ENCODE peak calls at places on chromosomes 1 and 21, in four cellular contexts. D, K, V and L are unnamed samples.

GRCh38 chr1:42211224-42211623 is 46.7 kb upstream of the GUCA2A start:
- DNase-seq in D (no peak), K (peak), V (no peak), L (no peak)

GRCh38 chr1:115184951-115185331 is 95.6 kb upstream of the TSPAN2 start:
- DNase-seq in D (peak), K (no peak), V (no peak), L (no peak)

GRCh38 chr1:92980732-92981647 is 19.7 kb upstream of the DIPK1A start:
- DNase-seq in D (no peak), K (no peak), V (no peak), L (no peak)

GRCh38 chr1:33371334-33371733 is 50.4 kb upstream of the A3GALT2 start:
- DNase-seq in D (no peak), K (no peak), V (no peak), L (no peak)

GRCh38 chr1:111571987-111572386 is 47.6 kb upstream of the RAP1A start:
- DNase-seq in D (no peak), K (no peak), V (no peak), L (no peak)

GRCh38 chr1:53108646-53109580 is 33.5 kb downstream of the SLC1A7 start:
- DNase-seq in D (no peak), K (no peak), V (no peak), L (no peak)

GRCh38 chr1:192627901-192628300 is 8.0 kb upstream of the RGS13 start:
- DNase-seq in D (no peak), K (no peak), V (no peak), L (no peak)

GRCh38 chr1:165287329-165287728 is 69.2 kb downstream of the LMX1A start:
- DNase-seq in D (no peak), K (no peak), V (no peak), L (no peak)

GRCh38 chr1:63773815-63774616 is at the start of gene ROR1:
- DNase-seq in D (peak), K (peak), V (peak), L (peak)

GRCh38 chr1:28512058-28512611 is 6.3 kb downstream of the RCC1 start:
- DNase-seq in D (no peak), K (no peak), V (no peak), L (no peak)

GRCh38 chr1:200129480-200129879 is 102.0 kb downstream of the NR5A2 start:
- DNase-seq in D (no peak), K (no peak), V (no peak), L (no peak)

GRCh38 chr1:231612393-231613089 is 14.0 kb upstream of the DISC1 start:
- DNase-seq in D (peak), K (no peak), V (no peak), L (no peak)

GRCh38 chr1:106637566-106637965 is 418.9 kb upstream of the PRMT6 start:
- DNase-seq in D (no peak), K (no peak), V (no peak), L (peak)

GRCh38 chr1:102098536-102098935 is 101.8 kb upstream of the OLFM3 start:
- DNase-seq in D (no peak), K (no peak), V (no peak), L (no peak)

DNA sequence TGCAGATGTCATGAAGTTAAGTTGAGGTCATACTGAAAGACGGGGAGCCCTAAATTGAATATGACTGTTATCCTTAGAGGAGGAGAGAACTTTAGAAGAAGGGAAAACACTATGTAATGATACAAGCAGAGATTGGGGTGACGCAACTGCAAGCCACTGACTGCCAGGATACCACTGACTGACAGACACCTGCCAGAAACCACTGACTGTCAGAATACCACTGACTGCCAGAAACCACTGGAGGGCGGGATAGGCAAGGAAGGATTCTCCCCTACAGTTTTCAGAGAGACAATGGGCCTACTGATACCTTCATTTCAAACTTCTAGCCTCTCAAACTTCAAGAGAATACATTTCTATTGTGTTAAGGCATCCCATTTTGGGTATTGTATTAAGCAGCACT is 388.7 kb downstream of the USH2A start:
- DNase-seq in D (no peak), K (no peak), V (no peak), L (no peak)
- TF ChIP-seq CTCF in D (no peak), K (no peak), V (no peak), L (no peak)

GRCh38 chr1:154992721-154993571 is 440 bp upstream of the LENEP start:
- DNase-seq in D (peak), K (no peak), V (peak), L (no peak)
- TF ChIP-seq CTCF in D (no peak), K (peak), V (no peak), L (no peak)

DNA sequence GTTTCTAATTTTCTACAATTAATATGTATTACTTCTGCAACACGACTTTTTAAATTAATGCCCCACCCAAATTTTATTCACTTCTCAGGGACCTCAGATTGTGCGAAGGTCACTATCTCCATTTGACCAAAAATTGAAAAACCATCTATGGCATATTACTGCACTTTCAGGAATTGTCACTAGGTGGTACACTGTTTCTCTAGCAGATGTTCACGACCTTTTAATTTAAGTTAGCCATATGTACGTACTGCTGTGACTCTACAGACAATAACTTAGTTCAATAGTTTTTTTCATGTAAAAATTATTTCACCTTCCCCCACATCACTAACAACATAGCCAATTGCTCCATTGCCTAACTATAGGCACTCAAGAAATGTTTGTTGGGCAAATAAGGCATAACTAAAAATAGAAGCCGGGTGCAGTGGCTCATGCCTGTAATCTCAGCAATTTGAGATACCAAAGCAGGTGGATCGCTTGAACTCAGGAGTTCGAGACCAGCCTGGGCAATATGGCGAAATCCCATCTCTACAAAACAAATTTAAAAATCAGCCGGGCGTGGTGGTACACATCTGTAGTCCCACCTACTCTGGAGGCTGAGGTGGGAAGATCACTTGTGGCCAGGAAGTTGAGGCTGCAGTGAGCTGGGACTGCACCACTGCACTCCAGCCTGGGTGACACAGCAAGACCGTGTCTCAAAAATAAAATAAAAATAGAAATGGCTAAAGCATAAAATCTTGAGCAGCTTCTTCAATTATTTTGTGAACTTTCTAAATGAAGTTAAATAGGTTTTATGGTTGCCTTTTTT is 75.7 kb upstream of the PKN2 start:
- DNase-seq in D (no peak), K (peak), V (no peak), L (peak)
- TF ChIP-seq CTCF in D (peak), K (peak), V (peak), L (peak)

DNA sequence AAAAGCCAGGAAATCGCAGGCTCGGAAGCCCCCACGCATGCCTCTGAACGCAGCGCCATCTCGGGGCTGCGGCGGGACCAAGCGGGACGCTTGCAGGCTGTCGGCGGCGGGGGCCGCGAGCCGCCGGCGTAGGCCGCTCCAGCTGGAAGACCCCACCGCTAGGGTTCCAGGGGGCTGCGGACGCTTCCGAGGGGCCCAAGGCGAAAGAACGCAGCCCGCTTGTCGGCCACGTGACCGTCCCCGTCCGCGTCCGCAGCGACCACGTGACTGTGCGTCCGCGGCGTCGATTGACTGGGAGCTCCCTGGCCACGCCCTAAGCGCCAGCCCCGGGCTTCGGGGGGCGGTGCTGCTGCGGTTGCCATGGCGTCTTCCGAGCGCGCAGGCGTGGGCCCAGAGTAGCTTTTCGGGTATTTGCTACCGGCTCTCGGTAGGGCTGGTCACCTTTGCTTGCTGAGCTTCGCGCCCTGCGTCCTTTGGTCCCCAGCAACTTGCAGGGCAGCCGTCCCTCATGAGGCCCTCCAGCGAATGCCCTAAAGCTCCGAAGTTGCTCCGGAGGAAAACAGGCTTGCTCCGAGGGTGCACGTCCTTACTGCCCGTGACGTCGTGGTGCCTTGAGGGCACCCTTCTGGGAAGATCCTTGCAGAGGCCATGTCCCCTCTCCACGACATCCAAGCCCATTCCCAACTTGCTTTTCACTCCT is 197.2 kb downstream of the DYRK1A start:
- DNase-seq in D (peak), K (peak), V (peak), L (peak)
- TF ChIP-seq CTCF in D (no peak), K (peak), V (peak), L (peak)

DNA sequence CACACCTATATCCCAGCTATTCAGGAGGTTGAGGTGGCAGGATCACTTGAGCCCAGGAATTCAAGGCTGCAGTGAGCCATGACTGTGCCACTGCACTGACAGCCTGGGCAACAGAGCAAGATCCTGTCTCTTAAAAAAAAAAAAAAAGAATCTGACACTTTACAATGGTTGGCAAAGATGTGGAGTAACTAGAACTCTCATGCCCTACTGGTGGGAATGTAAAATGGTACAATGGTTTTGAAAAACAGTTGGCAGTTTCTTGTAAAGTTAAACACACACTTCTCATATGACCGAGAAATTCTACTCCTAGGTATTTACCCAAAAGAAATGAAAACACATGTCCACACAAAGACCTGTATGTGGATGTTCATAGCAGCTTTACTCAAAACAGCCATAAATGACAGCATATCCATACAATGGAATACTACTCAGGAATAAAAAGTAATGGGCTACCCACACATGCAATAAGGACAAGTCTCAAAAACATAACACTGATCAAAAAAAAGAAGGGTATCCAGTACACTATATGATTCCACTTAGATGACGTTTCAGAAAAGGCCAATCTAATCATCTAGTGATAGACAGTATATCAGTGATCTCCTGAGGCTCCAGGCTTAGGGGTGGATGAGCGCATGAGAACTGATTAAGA is 58.1 kb downstream of the HLCS start:
- DNase-seq in D (no peak), K (no peak), V (no peak), L (no peak)
- TF ChIP-seq CTCF in D (no peak), K (no peak), V (no peak), L (no peak)

GRCh38 chr1:11682799-11683198 is 1.9 kb upstream of the MAD2L2 start:
- DNase-seq in D (no peak), K (no peak), V (no peak), L (no peak)
- TF ChIP-seq CTCF in D (no peak), K (no peak), V (no peak), L (no peak)

GRCh38 chr1:203351037-203351625 is at the start of gene FMOD:
- DNase-seq in D (peak), K (no peak), V (no peak), L (no peak)
- TF ChIP-seq CTCF in D (no peak), K (no peak), V (no peak), L (no peak)

DNA sequence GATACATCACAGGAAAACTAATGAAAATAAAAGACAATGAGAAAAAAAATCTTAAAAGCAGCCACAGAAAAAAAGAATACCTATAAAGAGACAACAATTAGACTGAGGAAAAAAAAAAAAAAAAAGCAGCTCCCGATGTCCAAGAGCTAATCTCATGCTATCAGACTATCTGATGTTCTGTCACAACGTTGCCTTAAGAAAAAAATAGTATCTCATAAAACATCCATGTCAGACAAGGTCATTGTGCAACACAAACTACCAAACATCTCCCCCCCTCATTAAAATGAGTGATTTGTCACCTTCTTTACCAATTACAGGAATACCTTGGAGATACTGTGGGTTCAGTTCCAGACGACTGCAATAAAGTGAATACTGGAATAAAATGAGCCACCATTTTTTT is 68.9 kb downstream of the ZNF644 start:
- DNase-seq in D (no peak), K (no peak), V (no peak), L (no peak)
- TF ChIP-seq CTCF in D (no peak), K (no peak), V (no peak), L (no peak)

DNA sequence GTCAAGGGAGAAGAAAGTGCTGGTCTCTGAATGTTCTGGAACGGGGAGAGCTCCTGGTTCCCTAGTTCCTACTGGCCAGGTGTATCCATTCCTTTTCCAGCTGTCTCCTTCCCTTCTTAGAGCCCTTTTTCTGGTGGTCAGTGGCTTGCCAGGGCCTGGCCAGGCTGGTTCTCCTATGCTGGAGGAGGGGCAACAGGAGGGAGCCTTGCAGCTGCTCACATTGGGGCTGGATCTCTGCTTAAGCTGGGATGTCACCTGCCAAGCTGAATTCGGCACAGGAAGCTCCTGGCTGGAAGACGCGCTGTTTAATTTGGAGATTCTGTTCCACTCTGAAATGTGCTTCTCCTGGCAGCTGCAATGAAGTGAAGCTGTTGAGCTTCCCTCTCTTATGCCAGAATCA is 56.0 kb upstream of the POU3F1 start:
- DNase-seq in D (no peak), K (no peak), V (no peak), L (no peak)
- TF ChIP-seq CTCF in D (no peak), K (no peak), V (no peak), L (no peak)